ENCODE peak calls at places on chromosomes 16 and 17, in seven cellular contexts. C is stomach, Z is body of pancreas, X is IMR-90, T is adrenal gland, M is erythroblast, F is esophagus muscularis mucosa. S is an unnamed sample.
A peak's percentile ranks its signal among the peaks of the same experiment; 100 is the strongest.

GRCh38 chr17:19386276-19386863 is 620 bp downstream of the MFAP4 start:
- DNase-seq in C (peak; percentile 51), Z (peak; percentile 35), X (peak; percentile 92), T (peak; percentile 86), M (no peak), F (no peak), S (peak; percentile 94)

GRCh38 chr17:82619641-82620040 is 28.6 kb downstream of the WDR45B start:
- DNase-seq in C (no peak), Z (no peak), X (no peak), T (no peak), M (no peak), F (no peak), S (no peak)

GRCh38 chr17:29076087-29076486 is 33.1 kb downstream of the PIPOX start:
- DNase-seq in C (no peak), Z (no peak), X (no peak), T (no peak), M (no peak), F (no peak), S (no peak)

GRCh38 chr17:27236710-27237315 is 57.1 kb upstream of the WSB1 start:
- DNase-seq in C (peak; percentile 84), Z (peak; percentile 84), X (peak; percentile 75), T (peak; percentile 58), M (peak; percentile 70), F (no peak), S (no peak)

GRCh38 chr16:11534262-11534661 is 52.5 kb downstream of the LITAF start:
- DNase-seq in C (no peak), Z (peak; percentile 20), X (no peak), T (no peak), M (no peak), F (no peak), S (no peak)

GRCh38 chr16:21070564-21070963 is 80.1 kb downstream of the DNAH3 start:
- DNase-seq in C (no peak), Z (no peak), X (no peak), T (no peak), M (no peak), F (no peak), S (no peak)

GRCh38 chr17:79990704-79991103 is 45.0 kb downstream of the TBC1D16 start:
- DNase-seq in C (no peak), Z (no peak), X (no peak), T (no peak), M (no peak), F (no peak), S (no peak)

GRCh38 chr16:610513-611381 is 20.0 kb upstream of the WFIKKN1 start:
- DNase-seq in C (peak; percentile 77), Z (peak; percentile 75), X (no peak), T (peak; percentile 61), M (peak; percentile 50), F (no peak), S (no peak)

GRCh38 chr17:68383443-68384321 is 73.6 kb downstream of the WIPI1 start:
- DNase-seq in C (no peak), Z (no peak), X (peak; percentile 94), T (no peak), M (no peak), F (no peak), S (no peak)

GRCh38 chr16:79278506-79278905 is 322.0 kb downstream of the MAF start:
- DNase-seq in C (no peak), Z (no peak), X (no peak), T (no peak), M (no peak), F (no peak), S (no peak)

GRCh38 chr17:17844500-17844899 is 7.7 kb upstream of the SREBF1 start:
- DNase-seq in C (no peak), Z (no peak), X (no peak), T (no peak), M (no peak), F (no peak), S (no peak)

GRCh38 chr17:43832976-43833829 is at the start of gene MPP3:
- DNase-seq in C (peak; percentile 78), Z (peak; percentile 74), X (peak; percentile 59), T (no peak), M (peak; percentile 64), F (no peak), S (peak; percentile 92)

GRCh38 chr16:81445926-81446317 is 1.3 kb downstream of the CMIP start:
- DNase-seq in C (no peak), Z (no peak), X (no peak), T (no peak), M (no peak), F (no peak), S (no peak)

GRCh38 chr17:54282886-54283285 is 460.2 kb downstream of the KIF2B start:
- DNase-seq in C (no peak), Z (no peak), X (no peak), T (no peak), M (no peak), F (no peak), S (no peak)

GRCh38 chr17:57408064-57408811 is 151.9 kb downstream of the MSI2 start:
- DNase-seq in C (no peak), Z (no peak), X (no peak), T (no peak), M (no peak), F (no peak), S (no peak)

GRCh38 chr17:50053654-50053960 is 2.3 kb upstream of the ITGA3 start:
- DNase-seq in C (no peak), Z (no peak), X (peak; percentile 57), T (no peak), M (no peak), F (no peak), S (no peak)

GRCh38 chr16:88005968-88006367 is 54.7 kb downstream of the BANP start:
- DNase-seq in C (no peak), Z (no peak), X (no peak), T (no peak), M (no peak), F (no peak), S (no peak)

GRCh38 chr16:55370762-55371482 is 46.9 kb downstream of the IRX6 start:
- DNase-seq in C (peak; percentile 33), Z (peak; percentile 40), X (peak; percentile 8), T (peak; percentile 40), M (no peak), F (no peak), S (peak; percentile 23)

GRCh38 chr16:4206680-4207079 is 35.2 kb downstream of the SRL start:
- DNase-seq in C (no peak), Z (no peak), X (no peak), T (no peak), M (no peak), F (no peak), S (no peak)

GRCh38 chr17:79769596-79770520 is 8.1 kb upstream of the CBX2 start:
- DNase-seq in C (no peak), Z (no peak), X (no peak), T (no peak), M (no peak), F (no peak), S (no peak)

GRCh38 chr17:59796138-59796537 is 88.7 kb downstream of the VMP1 start:
- DNase-seq in C (no peak), Z (no peak), X (no peak), T (no peak), M (no peak), F (no peak), S (no peak)

GRCh38 chr17:67800495-67800928 is 24.8 kb upstream of the BPTF start:
- DNase-seq in C (peak; percentile 82), Z (peak; percentile 78), X (peak; percentile 75), T (peak; percentile 78), M (peak; percentile 95), F (peak; percentile 93), S (peak; percentile 72)

GRCh38 chr17:16463341-16464000 is 28.5 kb downstream of the LRRC75A start:
- DNase-seq in C (peak; percentile 75), Z (peak; percentile 82), X (peak; percentile 59), T (peak; percentile 87), M (peak; percentile 53), F (no peak), S (no peak)

GRCh38 chr17:12730931-12731521 is 58.3 kb upstream of the ARHGAP44 start:
- DNase-seq in C (peak; percentile 88), Z (peak; percentile 86), X (peak; percentile 78), T (peak; percentile 39), M (no peak), F (no peak), S (no peak)

GRCh38 chr17:58587713-58588117 is 73.3 kb upstream of the MTMR4 start:
- DNase-seq in C (peak; percentile 62), Z (peak; percentile 54), X (peak; percentile 27), T (peak; percentile 46), M (peak; percentile 60), F (no peak), S (peak; percentile 69)

GRCh38 chr16:48347191-48347860 is 37.9 kb downstream of the SIAH1 start:
- DNase-seq in C (no peak), Z (no peak), X (no peak), T (no peak), M (no peak), F (no peak), S (no peak)

GRCh38 chr17:81508639-81509047 is 4.0 kb downstream of the ACTG1 start:
- DNase-seq in C (no peak), Z (no peak), X (peak; percentile 52), T (peak; percentile 59), M (no peak), F (no peak), S (no peak)
- TF ChIP-seq POLR2A in C (no peak), Z (peak; percentile 24), X (peak; percentile 58), T (no peak), M (no peak), F (no peak), S (peak; percentile 39)

GRCh38 chr16:23183486-23183862 is 929 bp downstream of the SCNN1G start:
- DNase-seq in C (no peak), Z (no peak), X (no peak), T (no peak), M (no peak), F (no peak), S (no peak)
- TF ChIP-seq POLR2A in C (no peak), Z (no peak), X (no peak), T (no peak), M (no peak), F (no peak), S (no peak)

GRCh38 chr17:78174870-78175642 is 6.7 kb downstream of the SYNGR2 start:
- DNase-seq in C (peak; percentile 62), Z (peak; percentile 86), X (no peak), T (no peak), M (no peak), F (no peak), S (no peak)
- TF ChIP-seq POLR2A in C (no peak), Z (peak; percentile 54), X (no peak), T (no peak), M (no peak), F (no peak), S (no peak)

DNA sequence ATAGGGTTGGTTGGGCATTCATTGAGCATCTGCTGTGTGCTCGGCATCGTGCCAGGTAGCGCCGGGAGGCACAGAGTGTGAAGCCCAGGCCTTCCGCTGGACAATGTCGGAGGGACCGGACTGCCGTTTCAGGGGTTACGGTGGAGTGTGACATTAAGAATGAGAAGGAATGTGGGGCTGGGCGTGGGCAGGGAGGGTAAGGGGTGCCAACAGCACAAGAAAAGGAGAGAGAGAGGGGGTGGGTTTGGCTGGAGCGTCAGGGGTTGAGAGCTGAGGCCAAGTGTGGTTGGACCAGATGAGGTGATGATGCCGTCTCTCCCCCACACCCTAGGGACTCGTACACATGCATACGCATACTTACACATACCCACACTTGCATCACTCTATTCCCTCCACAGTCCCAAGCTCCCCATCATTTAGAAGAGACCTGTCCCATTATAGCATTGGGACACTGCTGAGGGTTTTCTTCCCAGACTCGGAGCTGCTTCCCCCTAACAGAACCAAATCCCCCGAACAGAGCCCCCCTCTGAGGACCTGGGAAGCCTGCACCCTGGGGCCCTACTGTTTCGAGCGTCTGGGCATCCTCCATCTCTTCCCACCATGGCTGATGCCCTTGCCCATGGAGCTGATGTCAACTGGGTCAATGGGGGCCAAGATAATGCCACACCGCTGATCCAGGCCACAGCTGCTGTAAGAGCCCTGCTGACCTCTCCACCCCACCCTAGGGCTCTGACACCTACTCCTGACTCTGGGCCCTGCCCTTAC is 3.3 kb upstream of the KCTD11 start:
- DNase-seq in C (no peak), Z (no peak), X (peak; percentile 47), T (peak; percentile 31), M (no peak), F (no peak), S (no peak)
- TF ChIP-seq POLR2A in C (no peak), Z (no peak), X (no peak), T (no peak), M (no peak), F (no peak), S (no peak)

S was measured in H54.